ENCODE peak calls at places on chromosome 12, in eight cellular contexts. F is CD4-positive, CD25-positive, alpha-beta regulatory T cell; M is activated CD8-positive, alpha-beta T cell treated with anti-CD3 and anti-CD28 coated beads, Interleukin-2, amount 10 ng/mL, durations not matched to agents 7 days and 5 days; H is activated naive CD4-positive, alpha-beta T cell; T is upper lobe of right lung; V is neural crest cell; U is amniotic epithelial cell; N is WERI-Rb-1. C is an unnamed sample.

GRCh38 chr12:20656600-20656999 is 38.5 kb upstream of the SLCO1C1 start:
- DNase-seq in T (no peak), H (no peak), U (no peak), V (no peak), M (no peak), F (no peak), N (no peak), C (no peak)

GRCh38 chr12:98645572-98646067 is 530 bp downstream of the APAF1 start:
- DNase-seq in V (no peak), T (no peak), N (peak), F (no peak), H (no peak), M (peak), U (peak), C (no peak)

GRCh38 chr12:125377093-125377492 is 311.9 kb downstream of the AACS start:
- DNase-seq in F (no peak), V (no peak), M (no peak), H (no peak), U (no peak), N (no peak), T (no peak), C (no peak)

GRCh38 chr12:9109737-9110491 is 5.8 kb downstream of the A2M start:
- DNase-seq in F (no peak), U (no peak), T (no peak), V (no peak), N (no peak), M (no peak), H (no peak), C (no peak)

GRCh38 chr12:78887008-78887407 is 22.4 kb downstream of the SYT1 start:
- DNase-seq in U (peak), T (no peak), M (no peak), V (no peak), N (no peak), H (no peak), F (no peak), C (no peak)

GRCh38 chr12:108828774-108829173 is 28.6 kb downstream of the SSH1 start:
- DNase-seq in F (no peak), N (no peak), M (no peak), V (no peak), U (peak), T (no peak), H (no peak), C (no peak)

GRCh38 chr12:100954118-100954517 is 159.5 kb downstream of the ANO4 start:
- DNase-seq in H (no peak), T (no peak), M (no peak), V (no peak), F (no peak), N (no peak), U (no peak), C (no peak)

GRCh38 chr12:104546575-104546974 is 89.8 kb downstream of the CHST11 start:
- DNase-seq in H (no peak), U (no peak), M (no peak), T (peak), V (no peak), N (no peak), F (no peak), C (no peak)

GRCh38 chr12:13864081-13864673 is 117.2 kb downstream of the GRIN2B start:
- DNase-seq in F (no peak), V (peak), H (no peak), M (peak), U (peak), N (peak), T (peak), C (peak)

GRCh38 chr12:77062846-77063461 is 2.4 kb downstream of the E2F7 start:
- DNase-seq in F (no peak), U (peak), T (no peak), H (no peak), V (no peak), M (no peak), N (no peak), C (no peak)

GRCh38 chr12:45327823-45328383 is 112.0 kb downstream of the ANO6 start:
- DNase-seq in V (no peak), T (no peak), M (no peak), N (no peak), F (no peak), H (no peak), U (peak), C (no peak)

GRCh38 chr12:76921072-76921471 is 42.3 kb upstream of the CSRP2 start:
- DNase-seq in U (no peak), V (no peak), T (no peak), M (no peak), H (no peak), F (no peak), N (no peak), C (no peak)

GRCh38 chr12:113870035-113870434 is 96.1 kb downstream of the RBM19 start:
- DNase-seq in F (no peak), N (no peak), H (no peak), T (no peak), V (no peak), M (no peak), U (no peak), C (no peak)

GRCh38 chr12:54721312-54721711 is 73.1 kb upstream of the DCD start:
- DNase-seq in U (no peak), N (no peak), M (no peak), T (no peak), F (no peak), V (no peak), H (no peak), C (no peak)

GRCh38 chr12:32136404-32136803 is 29.8 kb downstream of the BICD1 start:
- DNase-seq in T (no peak), M (peak), N (no peak), V (no peak), U (no peak), H (no peak), F (no peak), C (no peak)

GRCh38 chr12:88153959-88154358 is 11.9 kb downstream of the TMTC3 start:
- DNase-seq in H (no peak), M (no peak), V (no peak), T (no peak), U (peak), N (no peak), F (no peak), C (no peak)

GRCh38 chr12:113195598-113195997 is 10.1 kb downstream of the RITA1 start:
- DNase-seq in F (no peak), M (no peak), T (no peak), U (no peak), V (no peak), N (no peak), H (no peak), C (no peak)

GRCh38 chr12:67239061-67239460 is 30.1 kb upstream of the CAND1 start:
- DNase-seq in U (no peak), H (no peak), V (no peak), T (no peak), F (no peak), N (no peak), M (no peak), C (no peak)

GRCh38 chr12:87848248-87848868 is 180.8 kb downstream of the C12orf50 start:
- DNase-seq in V (peak), F (no peak), T (no peak), N (peak), M (peak), H (no peak), U (peak), C (no peak)

C was measured in CD8-positive, alpha-beta memory T cell.